ENCODE peak calls at places on chromosomes 13 and 19, in seven cellular contexts. B, W, X, P, F, C and O are unnamed samples.

GRCh38 chr19:30518965-30519606 is 146.9 kb downstream of the ZNF536 start:
- DNase-seq in B (no peak), W (no peak), X (no peak), P (no peak), F (no peak), C (no peak), O (no peak)

GRCh38 chr19:16367269-16367683 is 42.6 kb downstream of the KLF2 start:
- DNase-seq in B (no peak), W (no peak), X (no peak), P (no peak), F (no peak), C (no peak), O (no peak)

GRCh38 chr19:17847538-17848366 is at the start of gene JAK3:
- DNase-seq in B (peak), W (peak), X (no peak), P (no peak), F (no peak), C (no peak), O (peak)

GRCh38 chr19:46704379-46705076 is 12.4 kb downstream of the PRKD2 start:
- DNase-seq in B (peak), W (no peak), X (peak), P (no peak), F (peak), C (peak), O (no peak)

GRCh38 chr19:19276386-19276785 is 3.3 kb upstream of the TM6SF2 start:
- DNase-seq in B (no peak), W (peak), X (no peak), P (no peak), F (no peak), C (no peak), O (no peak)

GRCh38 chr13:97640236-97640635 is 206.3 kb downstream of the RAP2A start:
- DNase-seq in B (no peak), W (no peak), X (no peak), P (no peak), F (no peak), C (no peak), O (no peak)

GRCh38 chr19:45515807-45516401 is 8.6 kb downstream of the VASP start:
- DNase-seq in B (no peak), W (no peak), X (no peak), P (no peak), F (no peak), C (no peak), O (no peak)

GRCh38 chr13:51945149-51945548 is 66.1 kb downstream of the ATP7B start:
- DNase-seq in B (no peak), W (no peak), X (no peak), P (no peak), F (no peak), C (no peak), O (no peak)

GRCh38 chr13:21344662-21345176 is 114.4 kb downstream of the ZDHHC20 start:
- DNase-seq in B (no peak), W (no peak), X (no peak), P (no peak), F (no peak), C (no peak), O (no peak)

GRCh38 chr19:56839665-56840451 is 668 bp downstream of the PEG3 start:
- DNase-seq in B (no peak), W (no peak), X (no peak), P (peak), F (no peak), C (peak), O (peak)

GRCh38 chr19:55857974-55858373 is 21.6 kb downstream of the NLRP4 start:
- DNase-seq in B (no peak), W (no peak), X (no peak), P (no peak), F (no peak), C (no peak), O (no peak)

GRCh38 chr19:49987159-49987698 is 26.3 kb upstream of the SIGLEC11 start:
- DNase-seq in B (peak), W (peak), X (peak), P (no peak), F (no peak), C (peak), O (peak)

GRCh38 chr19:29482855-29483640 is 42.7 kb upstream of the VSTM2B start:
- DNase-seq in B (no peak), W (no peak), X (no peak), P (no peak), F (no peak), C (no peak), O (no peak)

GRCh38 chr13:62296812-62297211 is 881.2 kb upstream of the PCDH20 start:
- DNase-seq in B (no peak), W (no peak), X (no peak), P (no peak), F (no peak), C (no peak), O (no peak)

GRCh38 chr13:40963927-40964326 is 55.2 kb downstream of the ELF1 start:
- DNase-seq in B (no peak), W (peak), X (peak), P (no peak), F (no peak), C (no peak), O (no peak)